ENCODE peak calls at places on chromosome 11, in nine cellular contexts. P, J, T, M, S, L, E, B and Y are unnamed samples.

GRCh38 chr11:111047376-111047775 is 198.1 kb upstream of the POU2AF2 start:
- DNase-seq in P (no peak), J (peak; percentile 18), T (peak; percentile 47), M (no peak), S (no peak), L (no peak), E (no peak), B (no peak), Y (no peak)

GRCh38 chr11:126279191-126279590 is 3.7 kb upstream of the TIRAP start:
- DNase-seq in P (no peak), J (no peak), T (no peak), M (no peak), S (no peak), L (no peak), E (no peak), B (no peak), Y (no peak)

GRCh38 chr11:14228356-14228755 is 130.6 kb downstream of the RRAS2 start:
- DNase-seq in P (no peak), J (no peak), T (no peak), M (no peak), S (no peak), L (no peak), E (no peak), B (no peak), Y (no peak)

GRCh38 chr11:82523141-82523540 is 210.5 kb downstream of the FAM181B start:
- DNase-seq in P (no peak), J (no peak), T (peak; percentile 39), M (no peak), S (no peak), L (no peak), E (no peak), B (no peak), Y (no peak)

GRCh38 chr11:130772266-130773227 is 143.7 kb downstream of the SNX19 start:
- DNase-seq in P (no peak), J (no peak), T (no peak), M (no peak), S (no peak), L (peak; percentile 76), E (no peak), B (no peak), Y (no peak)

GRCh38 chr11:22459053-22459452 is 120.9 kb downstream of the SLC17A6 start:
- DNase-seq in P (no peak), J (no peak), T (no peak), M (no peak), S (no peak), L (peak; percentile 66), E (no peak), B (no peak), Y (no peak)

GRCh38 chr11:2311456-2312201 is 9.8 kb downstream of the TSPAN32 start:
- DNase-seq in P (no peak), J (no peak), T (no peak), M (no peak), S (no peak), L (no peak), E (no peak), B (no peak), Y (no peak)

GRCh38 chr11:117909611-117910382 is 19.4 kb downstream of the TMPRSS13 start:
- DNase-seq in P (no peak), J (no peak), T (no peak), M (no peak), S (no peak), L (no peak), E (no peak), B (peak; percentile 73), Y (no peak)

GRCh38 chr11:76246271-76246933 is 40.1 kb upstream of the WNT11 start:
- DNase-seq in P (no peak), J (no peak), T (no peak), M (no peak), S (no peak), L (no peak), E (no peak), B (no peak), Y (no peak)